ENCODE peak calls at places on chromosomes 6 and 20, in five cellular contexts. Y is dermis blood vessel endothelial cell, T is amygdala, Z is epithelial cell of esophagus, S is nucleus accumbens. J is an unnamed sample.

GRCh38 chr6:35728663-35729348 is 8.0 kb upstream of the ARMC12 start:
- DNase-seq in T (peak; percentile 38), S (peak; percentile 25), Y (no peak), Z (peak; percentile 70), J (no peak)

GRCh38 chr6:136326038-136326561 is 36.5 kb upstream of the BCLAF1 start:
- DNase-seq in Z (peak; percentile 49), S (no peak), Y (peak; percentile 19), T (no peak), J (no peak)

GRCh38 chr20:24998121-24998520 is 5.6 kb upstream of the APMAP start:
- DNase-seq in T (no peak), Y (no peak), S (no peak), Z (no peak), J (no peak)

GRCh38 chr20:21613512-21613911 is 92.0 kb upstream of the PAX1 start:
- DNase-seq in Y (peak; percentile 4), S (no peak), T (no peak), Z (no peak), J (no peak)

GRCh38 chr6:166105341-166106075 is 62.1 kb downstream of the TBXT start:
- DNase-seq in T (no peak), S (no peak), Y (no peak), Z (no peak), J (no peak)

GRCh38 chr6:25218346-25218745 is 60.8 kb upstream of the CARMIL1 start:
- DNase-seq in Z (peak; percentile 30), S (no peak), T (no peak), Y (no peak), J (no peak)

GRCh38 chr6:68364276-68364785 is 270.8 kb upstream of the ADGRB3 start:
- DNase-seq in T (no peak), S (no peak), Y (no peak), Z (no peak), J (no peak)

GRCh38 chr6:148739822-148740128 is 7.1 kb upstream of the UST start:
- DNase-seq in Z (no peak), S (no peak), T (no peak), Y (no peak), J (no peak)

GRCh38 chr20:33790571-33790970 is 20.6 kb upstream of the CHMP4B start:
- DNase-seq in S (no peak), Y (no peak), T (no peak), Z (no peak), J (no peak)

GRCh38 chr6:165843121-165843520 is 180.1 kb upstream of the PDE10A start:
- DNase-seq in S (no peak), T (no peak), Z (no peak), Y (no peak), J (no peak)

GRCh38 chr6:43798688-43799444 is 28.9 kb downstream of the VEGFA start:
- DNase-seq in T (no peak), Z (peak; percentile 76), S (no peak), Y (peak; percentile 67), J (no peak)

GRCh38 chr20:48789185-48789668 is 38.6 kb downstream of the PREX1 start:
- DNase-seq in T (no peak), Z (no peak), S (no peak), Y (no peak), J (no peak)

GRCh38 chr6:29456971-29457370 is at the start of the genes OR11A1 and OR2H1:
- DNase-seq in T (no peak), Y (no peak), Z (no peak), S (no peak), J (no peak)

GRCh38 chr6:154629127-154629526 is 104.1 kb upstream of the SCAF8 start:
- DNase-seq in T (no peak), S (no peak), Y (no peak), Z (no peak), J (no peak)

GRCh38 chr6:105452924-105453756 is 50.3 kb upstream of the PREP start:
- DNase-seq in Z (no peak), Y (peak; percentile 35), S (no peak), T (no peak), J (peak; percentile 14)

GRCh38 chr6:41630069-41630468 is 8.2 kb upstream of the MDFI start:
- DNase-seq in Z (no peak), S (no peak), Y (no peak), T (no peak), J (no peak)

GRCh38 chr6:149380523-149380922 is 19.5 kb upstream of the SUMO4 start:
- DNase-seq in T (no peak), Z (peak; percentile 33), S (no peak), Y (no peak), J (no peak)

GRCh38 chr20:49397525-49397924 is 84.9 kb downstream of the KCNB1 start:
- DNase-seq in Y (no peak), T (no peak), S (no peak), Z (peak; percentile 55), J (no peak)

GRCh38 chr6:13496508-13497180 is 9.2 kb upstream of the GFOD1 start:
- DNase-seq in Z (no peak), S (no peak), Y (peak; percentile 58), T (no peak), J (no peak)

GRCh38 chr6:140970485-140970884 is 1162.2 kb upstream of the GJE1 start:
- DNase-seq in T (no peak), S (no peak), Z (peak; percentile 2), Y (no peak), J (no peak)

GRCh38 chr6:33696538-33697518 is 14.7 kb downstream of the UQCC2 start:
- DNase-seq in Y (peak; percentile 99), S (no peak), T (no peak), Z (no peak), J (no peak)

J was measured in occipital lobe.